ENCODE peak calls at places on chromosomes 11 and 22, in six cellular contexts. Q, I, K, P, L and O are unnamed samples. For H3K9me3, the result is how much of the 10 kb centered on the place peaks cover.

GRCh38 chr22:33883561-33883960 is 36.7 kb downstream of the LARGE1 start:
- DNase-seq in Q (no peak), I (no peak), K (no peak), P (no peak), L (no peak), O (no peak)

GRCh38 chr11:74325649-74326645 is 14.5 kb upstream of the P4HA3 start:
- DNase-seq in Q (peak), I (no peak), K (peak), P (peak), L (no peak), O (peak)

GRCh38 chr11:117538731-117539130 is 211.1 kb downstream of the CEP164 start:
- DNase-seq in Q (no peak), I (no peak), K (no peak), P (peak), L (peak), O (no peak)

GRCh38 chr22:44818727-44819126 is 66.4 kb downstream of the ARHGAP8 start:
- DNase-seq in Q (no peak), I (no peak), K (no peak), P (no peak), L (peak), O (no peak)

GRCh38 chr11:75554258-75555022 is 7.6 kb upstream of the SERPINH1 start:
- DNase-seq in Q (peak), I (peak), K (peak), P (peak), L (peak), O (peak)

GRCh38 chr11:38274031-38274430 is 1676.0 kb upstream of the RAG2 start:
- DNase-seq in Q (no peak), I (no peak), K (no peak), P (no peak), L (no peak), O (no peak)

GRCh38 chr22:46390652-46391301 is 55.3 kb downstream of the TRMU start:
- DNase-seq in Q (peak), I (no peak), K (peak), P (peak), L (peak), O (no peak)

GRCh38 chr11:134541951-134542350 is 129.9 kb upstream of the B3GAT1 start:
- DNase-seq in Q (no peak), I (no peak), K (no peak), P (peak), L (no peak), O (no peak)

GRCh38 chr11:14184548-14184947 is 174.4 kb downstream of the RRAS2 start:
- DNase-seq in Q (no peak), I (no peak), K (no peak), P (peak), L (no peak), O (peak)

GRCh38 chr11:116182356-116182966 is 590.3 kb downstream of the BUD13 start:
- DNase-seq in Q (no peak), I (no peak), K (no peak), P (no peak), L (no peak), O (no peak)

GRCh38 chr11:46456676-46457432 is 65.3 kb upstream of the CHRM4 start:
- DNase-seq in Q (no peak), I (no peak), K (no peak), P (no peak), L (no peak), O (no peak)

GRCh38 chr11:93330446-93330984 is at the start of gene DEUP1:
- DNase-seq in Q (no peak), I (peak), K (peak), P (peak), L (peak), O (peak)

GRCh38 chr11:46330887-46331652 is 16.2 kb upstream of the DGKZ start:
- DNase-seq in Q (no peak), I (no peak), K (no peak), P (no peak), L (no peak), O (no peak)

GRCh38 chr11:134349802-134350355 is 18.1 kb downstream of the GLB1L2 start:
- DNase-seq in Q (no peak), I (peak), K (no peak), P (no peak), L (peak), O (peak)

GRCh38 chr11:77299528-77299993 is 1.9 kb downstream of the GDPD4 start:
- DNase-seq in Q (no peak), I (no peak), K (no peak), P (no peak), L (no peak), O (no peak)

GRCh38 chr22:44719586-44720368 is 17.8 kb downstream of the PRR5 start:
- DNase-seq in Q (no peak), I (no peak), K (peak), P (peak), L (no peak), O (peak)

GRCh38 chr11:46485852-46486443 is 94.4 kb upstream of the CHRM4 start:
- DNase-seq in Q (no peak), I (no peak), K (no peak), P (no peak), L (no peak), O (no peak)

GRCh38 chr11:57487021-57487778 is 26.9 kb downstream of the RTN4RL2 start:
- DNase-seq in Q (no peak), I (no peak), K (no peak), P (no peak), L (no peak), O (no peak)

GRCh38 chr11:92391866-92392265 is 167.2 kb downstream of the FAT3 start:
- DNase-seq in Q (no peak), I (no peak), K (no peak), P (no peak), L (no peak), O (no peak)

GRCh38 chr11:35559949-35560348 is 34.5 kb upstream of the PAMR1 start:
- DNase-seq in Q (no peak), I (no peak), K (no peak), P (no peak), L (no peak), O (no peak)

GRCh38 chr11:84503503-84503902 is 1123.6 kb downstream of the DLG2 start:
- DNase-seq in Q (no peak), I (no peak), K (no peak), P (no peak), L (no peak), O (no peak)

GRCh38 chr11:9269492-9270030 is 4.4 kb upstream of the DENND5A start:
- DNase-seq in Q (no peak), I (no peak), K (no peak), P (no peak), L (no peak), O (no peak)

GRCh38 chr11:108239076-108239475 is 16.2 kb downstream of the ATM start:
- DNase-seq in Q (no peak), I (no peak), K (no peak), P (no peak), L (no peak), O (no peak)

GRCh38 chr11:75445315-75445953 is 12.4 kb upstream of the KLHL35 start:
- DNase-seq in Q (no peak), I (peak), K (peak), P (peak), L (peak), O (peak)

GRCh38 chr11:75816561-75817239 is 1.7 kb downstream of the UVRAG start:
- DNase-seq in Q (no peak), I (no peak), K (no peak), P (no peak), L (no peak), O (no peak)

GRCh38 chr11:16986434-16987204 is 27.6 kb downstream of the PLEKHA7 start:
- DNase-seq in Q (no peak), I (peak), K (peak), P (peak), L (peak), O (peak)

GRCh38 chr11:10155793-10156490 is 138.1 kb downstream of the SBF2 start:
- DNase-seq in Q (no peak), I (peak), K (no peak), P (no peak), L (peak), O (no peak)

GRCh38 chr11:38282718-38283117 is 1684.7 kb upstream of the RAG2 start:
- DNase-seq in Q (no peak), I (no peak), K (no peak), P (no peak), L (no peak), O (no peak)

GRCh38 chr11:13160302-13160701 is 117.3 kb upstream of the BMAL1 start:
- DNase-seq in Q (no peak), I (no peak), K (no peak), P (no peak), L (no peak), O (no peak)

GRCh38 chr11:126790550-126790981 is 210.0 kb downstream of the KIRREL3 start:
- DNase-seq in Q (peak), I (peak), K (no peak), P (no peak), L (peak), O (no peak)

GRCh38 chr11:119092880-119093665 is 8.4 kb downstream of the HMBS start:
- DNase-seq in Q (no peak), I (no peak), K (no peak), P (no peak), L (no peak), O (peak)

GRCh38 chr11:17528181-17528691 is 16.0 kb downstream of the USH1C start:
- DNase-seq in Q (no peak), I (peak), K (peak), P (peak), L (peak), O (peak)

GRCh38 chr11:61963016-61963281 is 4.5 kb downstream of the FTH1 start:
- DNase-seq in Q (no peak), I (no peak), K (peak), P (no peak), L (no peak), O (no peak)

GRCh38 chr11:28963189-28963588 is 855.0 kb downstream of the METTL15 start:
- DNase-seq in Q (no peak), I (no peak), K (no peak), P (no peak), L (no peak), O (no peak)

GRCh38 chr11:31809543-31809856 is 1.6 kb downstream of the PAX6 start:
- DNase-seq in Q (no peak), I (no peak), K (no peak), P (no peak), L (no peak), O (no peak)

GRCh38 chr11:48019597-48019996 is 39.2 kb downstream of the PTPRJ start:
- DNase-seq in Q (no peak), I (no peak), K (no peak), P (no peak), L (no peak), O (no peak)
- H3K27ac ChIP-seq in Q (no peak), I (no peak), K (peak), P (no peak), L (no peak), O (peak)

DNA sequence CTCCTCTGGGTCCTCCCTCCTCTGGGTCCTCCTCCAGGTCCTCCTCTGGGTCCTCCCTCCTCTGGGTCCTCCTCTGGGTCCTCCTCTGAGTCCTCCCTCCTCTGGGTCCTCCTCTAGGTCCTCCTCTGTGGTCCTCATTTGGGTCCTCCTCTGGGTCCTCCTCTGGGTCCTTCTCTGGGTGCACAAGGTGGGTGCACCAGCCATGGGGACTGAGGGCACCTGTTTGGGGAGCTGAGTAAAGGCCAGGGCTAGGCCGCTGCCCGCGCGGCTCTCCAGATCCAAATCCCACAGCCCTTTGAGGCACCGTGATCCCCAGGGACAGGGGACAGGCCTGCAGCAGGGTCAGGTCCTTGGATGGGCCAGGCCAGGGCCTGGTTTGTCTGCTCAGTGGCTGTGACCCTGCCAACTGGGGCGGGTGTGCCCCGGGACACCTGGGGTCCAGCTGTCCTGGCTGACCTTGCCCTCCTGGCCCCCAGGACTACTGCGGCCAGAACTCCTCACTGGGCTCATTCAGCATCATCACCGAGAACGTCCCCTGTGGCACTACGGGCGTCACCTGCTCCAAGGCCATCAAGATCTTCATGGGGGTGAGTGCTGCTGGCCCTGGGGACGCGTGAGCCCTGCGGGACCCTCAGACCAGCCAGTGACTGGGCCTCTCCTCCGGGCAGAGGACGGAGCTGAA is 12.7 kb downstream of the MUC2 start:
- DNase-seq in Q (no peak), I (no peak), K (no peak), P (no peak), L (no peak), O (no peak)
- H3K9me3 ChIP-seq in Q (half or more), I (under half), K (under half), P (under half), L (under half), O (under half)

DNA sequence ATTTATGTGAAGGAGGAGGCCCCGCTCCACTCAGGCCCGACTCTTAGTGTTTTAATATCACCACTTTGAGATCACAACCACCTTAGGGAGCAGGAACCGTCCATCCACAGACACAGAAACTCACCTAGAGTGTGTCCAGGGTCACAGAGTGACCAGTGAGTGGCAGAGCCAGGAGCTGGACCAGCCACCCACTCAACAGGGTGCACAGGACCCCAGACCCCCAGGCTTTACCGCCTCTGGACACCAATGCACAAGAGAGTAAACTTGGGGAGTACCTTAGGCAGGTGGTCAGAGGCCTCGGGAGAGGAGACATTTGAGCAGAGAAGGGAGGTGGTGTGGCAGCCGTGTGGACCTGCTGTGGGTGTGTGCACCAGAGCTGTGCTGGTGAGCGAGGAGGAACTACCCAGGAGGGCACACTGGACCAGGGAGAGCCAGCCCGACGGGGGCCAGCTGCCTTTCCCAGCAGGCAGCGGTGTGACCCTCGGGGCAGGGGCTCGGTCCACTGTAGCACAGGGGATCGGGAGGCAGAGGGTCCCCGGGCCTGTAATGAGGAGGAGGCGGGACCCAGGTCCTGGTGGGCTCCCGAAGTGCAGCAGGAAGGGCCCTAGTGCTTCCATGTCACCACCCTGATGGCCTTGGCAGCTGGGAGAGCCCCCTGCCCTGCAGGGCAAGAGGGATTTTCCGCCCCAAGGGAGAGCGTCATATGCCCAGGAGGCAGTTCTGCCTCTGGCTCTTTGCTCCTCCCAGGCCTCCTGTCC is 7.6 kb upstream of the NLRP6 start:
- DNase-seq in Q (no peak), I (peak), K (no peak), P (peak), L (no peak), O (no peak)
- H3K27ac ChIP-seq in Q (no peak), I (no peak), K (no peak), P (no peak), L (no peak), O (no peak)

DNA sequence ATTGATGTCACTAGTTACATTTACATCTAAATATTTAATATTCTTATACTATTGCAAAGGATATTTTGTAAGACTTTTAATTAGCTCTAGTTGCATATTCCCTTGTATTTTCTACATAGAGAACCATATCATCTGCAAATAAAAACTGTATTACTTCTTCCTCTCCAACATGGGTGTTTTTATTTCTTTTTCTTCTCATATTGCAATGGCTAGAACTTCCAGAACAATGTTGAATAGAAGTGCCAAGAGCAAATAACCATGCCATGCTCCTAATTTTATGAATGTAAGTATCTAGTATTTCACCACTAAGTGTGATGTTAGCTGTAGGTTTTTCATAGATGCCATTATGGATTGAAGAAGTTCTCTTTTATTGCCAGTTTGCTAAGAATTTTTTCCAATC is 321.8 kb upstream of the NCAM1 start:
- DNase-seq in Q (no peak), I (no peak), K (no peak), P (no peak), L (no peak), O (no peak)
- H3K9me3 ChIP-seq in Q (under half), I (under half), K (under half), P (under half), L (under half), O (under half)

GRCh38 chr11:34302046-34302921 is 55.5 kb downstream of the ABTB2 start:
- DNase-seq in Q (peak), I (no peak), K (no peak), P (no peak), L (peak), O (peak)
- H3K27ac ChIP-seq in Q (peak), I (no peak), K (no peak), P (no peak), L (no peak), O (peak)

DNA sequence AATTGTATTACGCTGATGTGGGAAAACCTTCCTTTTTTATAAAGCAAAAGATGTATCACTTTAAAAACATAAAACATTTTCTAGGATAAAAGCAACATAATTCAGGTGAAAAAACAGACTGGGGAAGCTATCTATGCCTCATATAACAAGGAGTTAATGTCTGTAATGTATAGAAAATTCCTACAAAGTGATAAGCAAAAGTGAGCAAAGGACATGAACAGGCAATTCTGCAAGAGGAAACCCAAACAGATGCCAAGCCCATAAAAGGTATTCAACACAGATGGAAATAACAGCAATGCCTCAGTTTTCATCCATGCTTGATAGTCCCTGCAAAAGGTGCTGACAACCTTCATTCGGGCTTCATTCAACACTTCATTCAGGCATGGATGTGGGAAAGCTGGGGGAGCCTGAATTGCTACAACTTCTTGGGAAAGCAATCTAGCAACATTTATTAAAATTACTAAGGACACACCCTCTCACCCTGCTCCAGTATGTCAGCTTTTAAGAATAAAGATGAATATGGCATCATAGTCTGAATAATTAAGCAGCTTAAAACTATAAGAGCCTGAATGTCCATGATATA is 39.3 kb downstream of the KCNQ1OT1 start:
- DNase-seq in Q (no peak), I (no peak), K (no peak), P (no peak), L (no peak), O (no peak)
- H3K9me3 ChIP-seq in Q (half or more), I (under half), K (under half), P (under half), L (half or more), O (under half)

GRCh38 chr11:120376547-120377182 is 40.5 kb downstream of the ARHGEF12 start:
- DNase-seq in Q (no peak), I (no peak), K (no peak), P (no peak), L (no peak), O (no peak)
- H3K27ac ChIP-seq in Q (no peak), I (no peak), K (no peak), P (no peak), L (no peak), O (no peak)

GRCh38 chr22:10780281-10780680 is 4747.7 kb upstream of the OR11H1 start:
- DNase-seq in Q (no peak), I (no peak), K (no peak), P (no peak), L (no peak), O (no peak)
- H3K9me3 ChIP-seq in Q (half or more), I (half or more), K (under half), P (under half), L (half or more), O (under half)